ENCODE peak calls at places on chromosomes 12 and 14, in ten cellular contexts. R is BE2C, V is GM06990, W is hepatocyte, P is left ventricle myocardium inferior, L is BJ, B is A549, Z is psoas muscle, I is mesendoderm, Q is mucosa of descending colon. F is an unnamed sample.

GRCh38 chr14:54589843-54590242 is 22.9 kb downstream of the SAMD4A start:
- DNase-seq in R (no peak), V (no peak), W (no peak), P (no peak), L (no peak), B (no peak), Z (no peak), I (no peak), Q (no peak), F (no peak)

GRCh38 chr14:102140027-102140749 is 491 bp downstream of the WDR20 start:
- DNase-seq in R (peak), V (peak), W (peak), P (peak), L (no peak), B (peak), Z (peak), I (peak), Q (peak), F (no peak)

GRCh38 chr14:21428930-21429329 is 27.0 kb downstream of the CHD8 start:
- DNase-seq in R (no peak), V (no peak), W (no peak), P (peak), L (no peak), B (no peak), Z (peak), I (no peak), Q (no peak), F (no peak)

GRCh38 chr14:95998656-95999055 is 40.5 kb upstream of the C14orf132 start:
- DNase-seq in R (no peak), V (no peak), W (no peak), P (no peak), L (peak), B (peak), Z (no peak), I (peak), Q (no peak), F (no peak)

GRCh38 chr12:19574606-19575005 is 135.3 kb downstream of the AEBP2 start:
- DNase-seq in R (no peak), V (no peak), W (no peak), P (no peak), L (no peak), B (peak), Z (no peak), I (peak), Q (no peak), F (no peak)

GRCh38 chr14:65065719-65066118 is 36.6 kb downstream of the MAX start:
- DNase-seq in R (no peak), V (no peak), W (no peak), P (no peak), L (no peak), B (no peak), Z (no peak), I (no peak), Q (no peak), F (no peak)

GRCh38 chr12:52305921-52306705 is 14.8 kb upstream of the KRT81 start:
- DNase-seq in R (no peak), V (no peak), W (no peak), P (no peak), L (no peak), B (peak), Z (no peak), I (peak), Q (no peak), F (no peak)

GRCh38 chr14:104640681-104641080 is 36.1 kb upstream of the TMEM179 start:
- DNase-seq in R (no peak), V (no peak), W (no peak), P (no peak), L (no peak), B (no peak), Z (no peak), I (no peak), Q (no peak), F (no peak)

GRCh38 chr12:123267991-123268843 is 3.4 kb downstream of the CDK2AP1 start:
- DNase-seq in R (peak), V (no peak), W (peak), P (peak), L (no peak), B (no peak), Z (peak), I (no peak), Q (no peak), F (no peak)

GRCh38 chr12:10214877-10215267 is 2.2 kb downstream of the GABARAPL1 start:
- DNase-seq in R (no peak), V (no peak), W (no peak), P (no peak), L (no peak), B (no peak), Z (no peak), I (no peak), Q (no peak), F (no peak)

GRCh38 chr14:23307146-23307447 is 464 bp downstream of the BCL2L2 start:
- DNase-seq in R (no peak), V (no peak), W (no peak), P (no peak), L (no peak), B (no peak), Z (no peak), I (no peak), Q (no peak), F (no peak)

GRCh38 chr14:50064993-50065392 is 51.4 kb downstream of the VCPKMT start:
- DNase-seq in R (no peak), V (peak), W (no peak), P (no peak), L (no peak), B (no peak), Z (no peak), I (no peak), Q (no peak), F (no peak)

GRCh38 chr14:35287481-35288013 is 4.6 kb upstream of the PSMA6 start:
- DNase-seq in R (no peak), V (no peak), W (peak), P (no peak), L (no peak), B (no peak), Z (no peak), I (no peak), Q (no peak), F (no peak)

GRCh38 chr12:52454411-52455201 is 2.7 kb upstream of the KRT6B start:
- DNase-seq in R (no peak), V (no peak), W (no peak), P (no peak), L (no peak), B (no peak), Z (no peak), I (no peak), Q (no peak), F (peak)

GRCh38 chr12:57001448-57001906 is 4.9 kb downstream of the ZBTB39 start:
- DNase-seq in R (peak), V (peak), W (peak), P (peak), L (no peak), B (peak), Z (peak), I (peak), Q (peak), F (peak)

GRCh38 chr14:54440037-54440436 is 1.1 kb downstream of the CNIH1 start:
- DNase-seq in R (no peak), V (no peak), W (no peak), P (no peak), L (no peak), B (no peak), Z (no peak), I (peak), Q (no peak), F (no peak)

GRCh38 chr14:44657688-44658388 is 150.8 kb upstream of the FSCB start:
- DNase-seq in R (no peak), V (no peak), W (peak), P (no peak), L (no peak), B (peak), Z (no peak), I (peak), Q (no peak), F (peak)

GRCh38 chr12:79885956-79886490 is 48.9 kb downstream of the PPP1R12A start:
- DNase-seq in R (no peak), V (no peak), W (no peak), P (no peak), L (no peak), B (no peak), Z (no peak), I (no peak), Q (no peak), F (no peak)

GRCh38 chr14:39426605-39427004 is 5.6 kb downstream of the FBXO33 start:
- DNase-seq in R (no peak), V (no peak), W (peak), P (no peak), L (no peak), B (peak), Z (no peak), I (peak), Q (no peak), F (no peak)

GRCh38 chr12:102740157-102741032 is 176.6 kb downstream of the PAH start:
- DNase-seq in R (no peak), V (no peak), W (peak), P (no peak), L (peak), B (peak), Z (no peak), I (peak), Q (no peak), F (peak)

GRCh38 chr12:28033538-28033915 is 61.0 kb upstream of the PTHLH start:
- DNase-seq in R (no peak), V (no peak), W (no peak), P (no peak), L (no peak), B (no peak), Z (no peak), I (no peak), Q (no peak), F (no peak)

GRCh38 chr12:55940065-55940732 is 9.2 kb downstream of the DGKA start:
- DNase-seq in R (peak), V (peak), W (peak), P (peak), L (no peak), B (peak), Z (peak), I (peak), Q (peak), F (peak)

GRCh38 chr14:75631453-75631831 is 29.2 kb downstream of the ERG28 start:
- DNase-seq in R (no peak), V (no peak), W (peak), P (no peak), L (no peak), B (no peak), Z (no peak), I (peak), Q (no peak), F (no peak)

GRCh38 chr12:116319851-116320621 is 42.5 kb upstream of the MED13L start:
- DNase-seq in R (no peak), V (no peak), W (peak), P (peak), L (peak), B (no peak), Z (peak), I (no peak), Q (no peak), F (no peak)

GRCh38 chr12:53418221-53418620 is 5.4 kb upstream of the AMHR2 start:
- DNase-seq in R (no peak), V (no peak), W (no peak), P (no peak), L (no peak), B (no peak), Z (no peak), I (no peak), Q (no peak), F (no peak)

GRCh38 chr12:54370218-54370730 is 6.0 kb upstream of the GPR84 start:
- DNase-seq in R (peak), V (no peak), W (peak), P (peak), L (no peak), B (peak), Z (peak), I (peak), Q (peak), F (no peak)

GRCh38 chr12:123064356-123064755 is 83.9 kb downstream of the ARL6IP4 start:
- DNase-seq in R (no peak), V (no peak), W (no peak), P (peak), L (no peak), B (no peak), Z (peak), I (no peak), Q (no peak), F (no peak)

GRCh38 chr12:13186292-13186691 is 10.2 kb upstream of the EMP1 start:
- DNase-seq in R (no peak), V (no peak), W (no peak), P (no peak), L (no peak), B (no peak), Z (no peak), I (no peak), Q (no peak), F (no peak)

GRCh38 chr12:124754949-124755800 is 108.5 kb downstream of the SCARB1 start:
- DNase-seq in R (no peak), V (no peak), W (peak), P (peak), L (peak), B (no peak), Z (peak), I (peak), Q (peak), F (no peak)

GRCh38 chr12:56078931-56079728 is 835 bp upstream of the ERBB3 start:
- DNase-seq in R (peak), V (peak), W (peak), P (peak), L (peak), B (peak), Z (peak), I (peak), Q (peak), F (peak)

GRCh38 chr12:2960996-2961616 is 1.9 kb downstream of the TEAD4 start:
- DNase-seq in R (no peak), V (no peak), W (no peak), P (no peak), L (no peak), B (no peak), Z (no peak), I (peak), Q (no peak), F (no peak)
- H3K4me3 ChIP-seq in R (no peak), V (no peak), W (no peak), P (peak), L (peak), B (peak), Z (peak), I (peak), Q (no peak), F (no peak)

GRCh38 chr14:94054401-94054800 is 26.6 kb downstream of the DDX24 start:
- DNase-seq in R (no peak), V (no peak), W (no peak), P (no peak), L (no peak), B (no peak), Z (no peak), I (no peak), Q (no peak), F (no peak)
- H3K4me3 ChIP-seq in R (no peak), V (no peak), W (no peak), P (no peak), L (no peak), B (no peak), Z (no peak), I (no peak), Q (no peak), F (no peak)

GRCh38 chr12:118101051-118101450 is 2.8 kb downstream of the VSIG10 start:
- DNase-seq in R (no peak), V (no peak), W (no peak), P (no peak), L (no peak), B (no peak), Z (no peak), I (no peak), Q (no peak), F (no peak)

GRCh38 chr12:118103231-118103600 is 595 bp downstream of the VSIG10 start:
- DNase-seq in R (no peak), V (no peak), W (no peak), P (no peak), L (no peak), B (peak), Z (peak), I (peak), Q (no peak), F (no peak)

GRCh38 chr12:118102609-118103008 is 1.2 kb downstream of the VSIG10 start:
- DNase-seq in R (no peak), V (no peak), W (no peak), P (no peak), L (no peak), B (no peak), Z (no peak), I (peak), Q (no peak), F (no peak)

GRCh38 chr12:118103601-118104382 is at the start of gene VSIG10:
- DNase-seq in R (peak), V (peak), W (peak), P (peak), L (peak), B (peak), Z (peak), I (peak), Q (peak), F (no peak)

GRCh38 chr12:118102070-118102469 is 1.7 kb downstream of the VSIG10 start:
- DNase-seq in R (no peak), V (no peak), W (peak), P (no peak), L (no peak), B (peak), Z (no peak), I (peak), Q (no peak), F (no peak)
- H3K4me3 ChIP-seq in R (no peak), V (no peak), W (no peak), P (no peak), L (no peak), B (peak), Z (no peak), I (no peak), Q (no peak), F (peak)

DNA sequence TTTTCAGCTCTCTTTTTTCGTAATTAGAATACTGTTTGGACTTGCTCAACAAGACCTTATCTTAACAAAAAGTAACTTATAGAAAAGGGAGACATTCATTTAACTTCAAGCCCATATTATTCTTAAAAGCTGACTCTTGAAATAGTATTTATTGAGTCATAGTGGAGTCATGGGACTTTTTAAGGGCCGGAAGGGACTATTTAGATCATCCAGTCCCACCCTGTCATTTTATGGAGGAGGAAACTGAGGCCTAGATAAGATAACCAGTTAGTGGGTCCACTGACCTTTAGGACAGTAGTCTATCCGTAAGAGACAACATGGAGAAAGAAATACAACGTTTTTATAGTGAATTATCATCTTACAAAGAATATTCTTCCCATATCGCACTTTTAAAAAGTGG is 1.5 kb downstream of the RAP1B start:
- DNase-seq in R (no peak), V (no peak), W (peak), P (no peak), L (no peak), B (no peak), Z (no peak), I (no peak), Q (no peak), F (no peak)
- H3K4me3 ChIP-seq in R (peak), V (peak), W (peak), P (peak), L (peak), B (peak), Z (peak), I (no peak), Q (peak), F (peak)

GRCh38 chr14:99671230-99672224 is 12.6 kb upstream of the CYP46A1 start:
- DNase-seq in R (peak), V (no peak), W (peak), P (no peak), L (no peak), B (no peak), Z (no peak), I (peak), Q (no peak), F (no peak)
- H3K4me3 ChIP-seq in R (no peak), V (no peak), W (no peak), P (no peak), L (no peak), B (no peak), Z (no peak), I (no peak), Q (no peak), F (no peak)

DNA sequence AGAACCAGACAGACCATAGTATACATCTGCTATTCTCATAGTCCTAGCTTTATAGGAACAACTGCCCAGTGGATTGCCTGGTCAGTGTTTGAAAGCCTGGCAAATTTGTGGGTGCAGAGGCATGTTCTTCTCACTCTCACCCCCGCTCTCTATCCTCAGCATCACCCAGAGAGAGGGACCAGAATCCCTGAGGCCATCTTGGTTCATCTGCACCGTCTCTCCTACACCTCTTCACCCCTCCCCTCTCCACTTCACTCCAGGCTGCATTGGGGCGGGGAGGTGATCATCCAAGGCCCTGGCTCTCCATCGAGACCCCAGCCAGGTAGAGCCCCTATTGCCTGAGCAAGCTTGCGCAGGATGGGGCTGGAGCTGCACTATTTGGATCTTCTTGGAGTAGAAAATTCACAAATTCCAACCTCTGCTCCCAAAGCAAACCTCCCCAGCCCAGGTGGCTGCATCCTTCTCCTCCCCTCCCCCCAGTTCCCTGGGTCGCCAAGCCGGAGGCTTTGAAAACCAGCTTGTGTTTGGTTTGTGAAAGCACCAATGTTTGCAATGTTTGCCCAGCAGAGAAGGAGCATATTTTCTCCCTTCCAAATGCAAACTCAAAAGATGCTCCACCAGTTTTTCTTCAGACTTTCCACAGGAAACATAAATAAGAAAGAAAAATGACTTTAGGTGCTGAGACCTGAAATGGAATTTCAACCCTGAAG is 18.6 kb upstream of the COL2A1 start:
- DNase-seq in R (no peak), V (no peak), W (no peak), P (no peak), L (no peak), B (no peak), Z (no peak), I (peak), Q (no peak), F (peak)
- H3K4me3 ChIP-seq in R (no peak), V (no peak), W (no peak), P (no peak), L (no peak), B (no peak), Z (no peak), I (no peak), Q (no peak), F (no peak)